ENCODE peak calls at places on chromosomes 7 and 10, in four cellular contexts. V is H1, O is HepG2, T is GM12878. Z is an unnamed sample. For H3K4me1, the result is how much of the 10 kb centered on the place peaks cover.

GRCh38 chr10:88728107-88728763 is 22.2 kb downstream of the LIPK start:
- DNase-seq in O (peak), V (peak), T (no peak), Z (peak)

GRCh38 chr10:3264178-3264867 is 91.7 kb upstream of the PITRM1 start:
- DNase-seq in T (no peak), V (no peak), O (no peak), Z (no peak)

GRCh38 chr7:92851732-92852131 is 15.4 kb upstream of the CDK6 start:
- DNase-seq in V (no peak), O (no peak), T (no peak), Z (no peak)

GRCh38 chr10:24196426-24197039 is 12.4 kb upstream of the KIAA1217 start:
- DNase-seq in V (peak), T (no peak), O (peak), Z (peak)

GRCh38 chr7:88072036-88072714 is 138.1 kb downstream of the ADAM22 start:
- DNase-seq in O (no peak), T (peak), V (no peak), Z (no peak)

GRCh38 chr10:4195214-4195613 is 410.2 kb upstream of the KLF6 start:
- DNase-seq in O (no peak), T (no peak), V (no peak), Z (no peak)

GRCh38 chr10:100072514-100072913 is 9.2 kb downstream of the CPN1 start:
- DNase-seq in V (no peak), T (no peak), O (peak), Z (no peak)

GRCh38 chr10:8296090-8296741 is 241.7 kb downstream of the GATA3 start:
- DNase-seq in V (no peak), T (no peak), O (no peak), Z (no peak)

GRCh38 chr10:102009801-102010425 is 46.1 kb downstream of the ARMH3 start:
- DNase-seq in T (peak), O (peak), V (peak), Z (peak)

GRCh38 chr10:129764901-129765663 is 199.0 kb downstream of the EBF3 start:
- DNase-seq in V (no peak), T (no peak), O (no peak), Z (no peak)

GRCh38 chr10:77628906-77629730 is 8.5 kb downstream of the KCNMA1 start:
- DNase-seq in V (no peak), T (no peak), O (no peak), Z (no peak)

GRCh38 chr10:124709862-124710261 is 34.3 kb downstream of the FAM53B start:
- DNase-seq in O (no peak), V (no peak), T (no peak), Z (no peak)
- H3K4me1 ChIP-seq in O (half or more), V (under half), T (under half), Z (under half)

DNA sequence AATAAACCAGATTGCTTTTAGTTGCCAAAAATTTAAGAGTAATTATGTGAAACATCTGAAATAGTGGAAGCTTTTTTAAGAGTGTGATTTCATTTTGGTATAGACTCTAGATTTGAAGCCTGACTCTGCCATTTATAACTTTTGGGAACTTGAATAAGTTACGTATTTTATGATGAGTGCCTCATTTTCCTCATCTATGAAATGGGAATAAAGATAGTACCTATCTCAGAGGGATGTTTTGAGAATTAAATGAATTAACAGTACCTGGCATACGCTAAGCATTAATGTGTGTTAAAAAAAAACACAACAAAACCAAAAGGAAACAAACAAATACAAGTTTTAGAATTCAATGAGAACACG is 12.9 kb downstream of the PRKAR2B start:
- DNase-seq in T (no peak), O (no peak), V (no peak), Z (no peak)
- TF ChIP-seq SUZ12 in T (no peak), O (no peak), V (no peak), Z (no peak)

GRCh38 chr10:61990761-61991135 is 89.2 kb downstream of the ARID5B start:
- DNase-seq in T (no peak), V (no peak), O (no peak), Z (no peak)

GRCh38 chr10:61992683-61993629 is 91.5 kb downstream of the ARID5B start:
- DNase-seq in V (no peak), O (no peak), T (peak), Z (no peak)

GRCh38 chr10:61993676-61994401 is 92.3 kb downstream of the ARID5B start:
- DNase-seq in T (no peak), O (no peak), V (no peak), Z (no peak)

GRCh38 chr10:61989995-61990760 is 88.7 kb downstream of the ARID5B start:
- DNase-seq in O (no peak), T (no peak), V (no peak), Z (no peak)

GRCh38 chr10:61992059-61992460 is 90.6 kb downstream of the ARID5B start:
- DNase-seq in T (no peak), V (no peak), O (no peak), Z (no peak)
- H3K4me1 ChIP-seq in T (under half), V (under half), O (under half), Z (under half)

GRCh38 chr10:112842832-112843360 is 107.2 kb upstream of the TCF7L2 start:
- DNase-seq in V (no peak), O (peak), T (peak), Z (no peak)

GRCh38 chr10:112843623-112844022 is 106.4 kb upstream of the TCF7L2 start:
- DNase-seq in T (no peak), V (no peak), O (peak), Z (no peak)

GRCh38 chr10:112847778-112848177 is 102.3 kb upstream of the TCF7L2 start:
- DNase-seq in O (no peak), V (no peak), T (no peak), Z (no peak)

GRCh38 chr10:112845145-112845544 is 104.9 kb upstream of the TCF7L2 start:
- DNase-seq in V (no peak), T (no peak), O (no peak), Z (no peak)

DNA sequence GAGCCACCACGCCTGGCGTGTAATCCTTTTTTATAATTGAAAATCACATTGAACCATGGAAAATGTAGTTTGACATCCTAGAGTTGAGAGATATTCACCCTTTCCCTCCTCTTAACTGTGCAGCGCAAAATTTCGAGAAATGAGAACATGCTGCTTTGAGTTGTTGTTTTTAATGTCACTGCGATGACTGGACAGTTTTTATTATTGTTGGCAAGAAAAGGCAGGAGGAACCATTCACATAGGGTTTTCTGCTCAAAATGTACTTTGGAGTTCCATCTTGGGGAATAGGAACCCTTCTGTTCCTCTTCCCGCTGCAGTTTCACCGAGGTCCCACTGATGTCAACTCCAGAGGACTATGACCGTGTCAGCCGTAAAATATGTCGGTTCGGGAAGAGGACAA is 105.4 kb upstream of the TCF7L2 start:
- DNase-seq in O (no peak), V (no peak), T (no peak), Z (no peak)
- TF ChIP-seq SUZ12 in O (no peak), V (no peak), T (no peak), Z (no peak)